ENCODE peak calls at places on chromosomes 7 and 10, in four cellular contexts. L is CD4-positive, alpha-beta memory T cell; N is astrocyte; J is aorta. Z is an unnamed sample. For H3K4me1, the result is how much of the 10 kb centered on the place peaks cover.

GRCh38 chr10:13787015-13787421 is 200.3 kb downstream of the PRPF18 start:
- DNase-seq in L (peak), N (peak), J (peak), Z (no peak)

GRCh38 chr7:54292171-54292925 is 249.8 kb upstream of the VSTM2A start:
- DNase-seq in L (no peak), N (no peak), J (no peak), Z (no peak)

GRCh38 chr7:50539725-50540124 is 25.5 kb downstream of the DDC start:
- DNase-seq in L (no peak), N (no peak), J (no peak), Z (no peak)

GRCh38 chr10:6379015-6379776 is 176.5 kb downstream of the PFKFB3 start:
- DNase-seq in L (no peak), N (no peak), J (no peak), Z (no peak)

GRCh38 chr7:45389073-45389872 is 184.9 kb upstream of the ADCY1 start:
- DNase-seq in L (no peak), N (no peak), J (no peak), Z (no peak)

GRCh38 chr7:40372031-40372430 is 237.2 kb downstream of the SUGCT start:
- DNase-seq in L (no peak), N (no peak), J (no peak), Z (no peak)

GRCh38 chr7:74217455-74218342 is 7.9 kb downstream of the LAT2 start:
- DNase-seq in L (no peak), N (no peak), J (no peak), Z (peak)

GRCh38 chr7:67947651-67948050 is 951.0 kb downstream of the TYW1 start:
- DNase-seq in L (no peak), N (peak), J (no peak), Z (no peak)

GRCh38 chr10:77417359-77417758 is 220.2 kb downstream of the KCNMA1 start:
- DNase-seq in L (no peak), N (no peak), J (no peak), Z (no peak)

GRCh38 chr10:100566561-100566960 is 30.8 kb downstream of the HIF1AN start:
- DNase-seq in L (no peak), N (no peak), J (no peak), Z (no peak)

DNA sequence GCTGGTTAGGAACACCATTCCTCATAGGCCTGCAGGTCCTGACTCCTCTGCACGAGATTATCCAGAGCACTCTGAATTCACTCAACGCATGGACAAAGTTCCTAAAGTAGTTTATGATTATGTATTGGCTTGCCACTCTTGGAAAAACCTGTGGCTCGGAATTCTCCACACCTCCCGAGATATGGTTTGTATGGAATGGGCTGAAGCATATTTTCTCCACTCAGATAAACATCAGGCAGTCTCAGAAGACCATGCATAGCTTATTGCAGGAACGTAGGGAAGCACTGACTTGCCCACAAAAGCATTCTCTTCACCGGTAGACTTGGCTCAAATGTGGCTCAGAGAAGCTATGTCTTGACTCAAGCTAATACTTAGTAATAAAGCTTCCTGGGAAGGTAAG is 338.6 kb upstream of the NFE2L3 start:
- DNase-seq in L (no peak), N (peak), J (no peak), Z (no peak)
- H3K4me1 ChIP-seq in L (under half), N (under half), J (under half), Z (under half)

GRCh38 chr7:18976715-18977466 is 140.5 kb downstream of the TWIST1 start:
- DNase-seq in L (no peak), N (peak), J (no peak), Z (peak)
- H3K4me1 ChIP-seq in L (under half), N (under half), J (under half), Z (under half)

DNA sequence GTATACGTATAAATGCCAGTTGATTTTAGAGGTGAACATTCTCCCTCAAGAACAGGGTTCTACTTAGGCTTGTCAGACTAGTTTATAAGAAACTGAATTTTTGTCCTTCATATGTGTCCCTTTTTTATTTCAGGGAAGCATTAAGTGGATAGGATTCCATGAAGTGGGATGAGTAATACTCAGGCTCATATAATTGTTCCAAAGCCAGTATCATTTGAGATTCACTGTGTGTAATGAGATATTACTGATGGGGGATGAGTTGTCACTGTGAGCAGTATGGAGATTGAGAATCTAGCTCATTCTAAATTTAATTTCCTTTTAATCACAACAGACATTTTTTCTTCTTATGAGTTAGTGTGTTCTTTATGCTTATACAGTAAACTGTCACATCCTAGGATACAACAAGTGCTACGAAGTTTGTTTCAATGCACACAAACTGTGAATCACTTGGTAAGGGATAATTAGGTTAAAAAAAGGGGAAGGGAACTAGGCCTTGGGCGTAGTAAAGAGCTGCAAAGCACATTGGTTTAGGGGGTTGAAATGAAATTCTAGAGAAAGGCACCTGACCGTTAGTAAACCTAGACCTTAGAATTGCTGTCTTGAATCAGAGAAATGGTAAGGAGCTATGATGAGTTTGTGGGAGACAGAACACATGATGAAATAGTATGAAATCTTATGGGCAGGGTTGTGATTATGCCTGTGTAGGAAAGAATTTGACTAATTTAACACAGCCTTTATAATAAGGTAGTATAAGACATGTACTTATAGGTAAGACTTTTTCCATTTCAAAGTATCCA is 153.4 kb downstream of the MLLT10 start:
- DNase-seq in L (no peak), N (peak), J (no peak), Z (no peak)
- H3K4me1 ChIP-seq in L (under half), N (under half), J (under half), Z (under half)

GRCh38 chr7:102416406-102416805 is 17.0 kb upstream of the ORAI2 start:
- DNase-seq in L (no peak), N (no peak), J (no peak), Z (no peak)
- H3K4me1 ChIP-seq in L (half or more), N (under half), J (under half), Z (under half)

DNA sequence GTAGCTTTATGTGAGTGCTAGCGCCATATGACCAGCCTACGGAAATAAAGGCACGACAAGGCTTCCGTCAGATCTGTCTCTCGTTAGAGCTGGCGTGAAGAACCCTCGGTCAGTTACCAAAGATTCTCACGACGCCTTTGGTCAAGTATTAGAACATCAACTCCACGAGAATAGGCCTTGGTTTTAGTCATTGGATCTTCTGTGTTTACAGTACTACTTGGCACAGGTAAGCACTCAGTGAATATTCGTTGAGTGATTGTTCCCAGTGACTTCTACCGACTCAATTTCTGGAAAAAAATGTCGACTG is 316 bp downstream of the RBM48 start:
- DNase-seq in L (no peak), N (no peak), J (no peak), Z (peak)
- H3K4me1 ChIP-seq in L (under half), N (under half), J (under half), Z (under half)

DNA sequence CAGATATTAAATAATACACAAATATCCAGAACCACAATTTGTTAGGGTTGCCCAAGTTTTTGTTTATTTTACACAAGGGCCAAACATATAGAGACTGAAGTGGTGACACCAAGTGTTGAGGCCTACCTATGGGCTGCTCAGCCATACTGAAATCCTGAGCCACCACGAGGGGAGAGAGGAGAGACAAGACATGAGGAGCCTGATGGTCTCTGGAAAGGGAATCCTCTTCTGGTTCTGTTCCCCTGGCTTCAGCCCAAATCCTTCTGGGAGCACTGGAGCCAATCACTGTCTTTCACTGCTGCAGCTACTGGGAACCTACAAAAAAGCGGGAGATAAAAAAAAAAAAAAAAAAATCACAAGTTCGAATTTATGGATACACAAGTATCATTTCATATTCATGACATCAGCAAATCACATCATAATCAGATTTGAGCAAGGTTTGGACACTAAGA is 1.9 kb downstream of the SKIDA1 start:
- DNase-seq in L (no peak), N (no peak), J (no peak), Z (no peak)
- H3K4me1 ChIP-seq in L (under half), N (under half), J (under half), Z (under half)

GRCh38 chr10:80192553-80192952 is 12.8 kb downstream of the ANXA11 start:
- DNase-seq in L (no peak), N (no peak), J (no peak), Z (no peak)
- H3K4me1 ChIP-seq in L (half or more), N (under half), J (under half), Z (under half)

Z was measured in osteoblast.